ENCODE peak calls at places on chromosome 2, in nine cellular contexts. One of them, this sample, is unnamed.

GRCh38 chr2:130365963-130366362 is 10.1 kb downstream of the PTPN18 start:
- DNase-seq in head of caudate nucleus: no peak
- DNase-seq in NT2/D1: no peak
- DNase-seq in GM04504: no peak
- DNase-seq in cortex of kidney: no peak
- DNase-seq in M059J: no peak
- DNase-seq in T-cell: no peak
- DNase-seq in SJSA1: no peak
- DNase-seq in HCT116: no peak
- DNase-seq in this sample: no peak

GRCh38 chr2:118481336-118481735 is 366.1 kb downstream of the EN1 start:
- DNase-seq in head of caudate nucleus: no peak
- DNase-seq in NT2/D1: no peak
- DNase-seq in GM04504: no peak
- DNase-seq in cortex of kidney: no peak
- DNase-seq in M059J: no peak
- DNase-seq in T-cell: no peak
- DNase-seq in SJSA1: no peak
- DNase-seq in HCT116: no peak
- DNase-seq in this sample: no peak

GRCh38 chr2:109372614-109373013 is 241.2 kb downstream of the SEPTIN10 start:
- DNase-seq in head of caudate nucleus: no peak
- DNase-seq in NT2/D1: no peak
- DNase-seq in GM04504: no peak
- DNase-seq in cortex of kidney: no peak
- DNase-seq in M059J: no peak
- DNase-seq in T-cell: no peak
- DNase-seq in SJSA1: peak
- DNase-seq in HCT116: no peak
- DNase-seq in this sample: no peak

GRCh38 chr2:212392048-212392447 is 146.6 kb downstream of the ERBB4 start:
- DNase-seq in head of caudate nucleus: no peak
- DNase-seq in NT2/D1: no peak
- DNase-seq in GM04504: peak
- DNase-seq in cortex of kidney: no peak
- DNase-seq in M059J: peak
- DNase-seq in T-cell: no peak
- DNase-seq in SJSA1: no peak
- DNase-seq in HCT116: no peak
- DNase-seq in this sample: no peak

GRCh38 chr2:97742381-97742847 is 29.0 kb downstream of the ZAP70 start:
- DNase-seq in head of caudate nucleus: no peak
- DNase-seq in NT2/D1: no peak
- DNase-seq in GM04504: no peak
- DNase-seq in cortex of kidney: no peak
- DNase-seq in M059J: peak
- DNase-seq in T-cell: no peak
- DNase-seq in SJSA1: no peak
- DNase-seq in HCT116: no peak
- DNase-seq in this sample: no peak

GRCh38 chr2:177284531-177284930 is 20.0 kb upstream of the NFE2L2 start:
- DNase-seq in head of caudate nucleus: no peak
- DNase-seq in NT2/D1: no peak
- DNase-seq in GM04504: no peak
- DNase-seq in cortex of kidney: no peak
- DNase-seq in M059J: no peak
- DNase-seq in T-cell: no peak
- DNase-seq in SJSA1: no peak
- DNase-seq in HCT116: no peak
- DNase-seq in this sample: no peak

GRCh38 chr2:69933254-69933828 is 18.4 kb downstream of the MXD1 start:
- DNase-seq in head of caudate nucleus: no peak
- DNase-seq in NT2/D1: no peak
- DNase-seq in GM04504: no peak
- DNase-seq in cortex of kidney: no peak
- DNase-seq in M059J: no peak
- DNase-seq in T-cell: no peak
- DNase-seq in SJSA1: no peak
- DNase-seq in HCT116: no peak
- DNase-seq in this sample: no peak

GRCh38 chr2:128451636-128452411 is 133.2 kb upstream of the HS6ST1 start:
- DNase-seq in head of caudate nucleus: no peak
- DNase-seq in NT2/D1: no peak
- DNase-seq in GM04504: no peak
- DNase-seq in cortex of kidney: no peak
- DNase-seq in M059J: no peak
- DNase-seq in T-cell: no peak
- DNase-seq in SJSA1: peak
- DNase-seq in HCT116: no peak
- DNase-seq in this sample: no peak

GRCh38 chr2:110748489-110748867 is 16.1 kb downstream of the ACOXL start:
- DNase-seq in head of caudate nucleus: no peak
- DNase-seq in NT2/D1: no peak
- DNase-seq in GM04504: no peak
- DNase-seq in cortex of kidney: no peak
- DNase-seq in M059J: peak
- DNase-seq in T-cell: peak
- DNase-seq in SJSA1: no peak
- DNase-seq in HCT116: no peak
- DNase-seq in this sample: peak

GRCh38 chr2:207505728-207506127 is 24.0 kb upstream of the CREB1 start:
- DNase-seq in head of caudate nucleus: peak
- DNase-seq in NT2/D1: no peak
- DNase-seq in GM04504: peak
- DNase-seq in cortex of kidney: no peak
- DNase-seq in M059J: peak
- DNase-seq in T-cell: no peak
- DNase-seq in SJSA1: peak
- DNase-seq in HCT116: no peak
- DNase-seq in this sample: peak

GRCh38 chr2:20282916-20283592 is 58.1 kb upstream of the SDC1 start:
- DNase-seq in head of caudate nucleus: peak
- DNase-seq in NT2/D1: no peak
- DNase-seq in GM04504: no peak
- DNase-seq in cortex of kidney: no peak
- DNase-seq in M059J: no peak
- DNase-seq in T-cell: no peak
- DNase-seq in SJSA1: no peak
- DNase-seq in HCT116: no peak
- DNase-seq in this sample: no peak

GRCh38 chr2:103959174-103960125 is 894.5 kb upstream of the POU3F3 start:
- DNase-seq in head of caudate nucleus: peak
- DNase-seq in NT2/D1: peak
- DNase-seq in GM04504: no peak
- DNase-seq in cortex of kidney: no peak
- DNase-seq in M059J: peak
- DNase-seq in T-cell: no peak
- DNase-seq in SJSA1: no peak
- DNase-seq in HCT116: no peak
- DNase-seq in this sample: no peak

GRCh38 chr2:15507061-15507460 is 54.1 kb downstream of the NBAS start:
- DNase-seq in head of caudate nucleus: no peak
- DNase-seq in NT2/D1: no peak
- DNase-seq in GM04504: no peak
- DNase-seq in cortex of kidney: no peak
- DNase-seq in M059J: no peak
- DNase-seq in T-cell: no peak
- DNase-seq in SJSA1: no peak
- DNase-seq in HCT116: no peak
- DNase-seq in this sample: no peak

GRCh38 chr2:38900726-38901125 is 11.1 kb downstream of the ARHGEF33 start:
- DNase-seq in head of caudate nucleus: no peak
- DNase-seq in NT2/D1: no peak
- DNase-seq in GM04504: no peak
- DNase-seq in cortex of kidney: no peak
- DNase-seq in M059J: no peak
- DNase-seq in T-cell: no peak
- DNase-seq in SJSA1: no peak
- DNase-seq in HCT116: no peak
- DNase-seq in this sample: no peak

GRCh38 chr2:130332271-130333073 is 10.2 kb upstream of the IMP4 start:
- DNase-seq in head of caudate nucleus: peak
- DNase-seq in NT2/D1: peak
- DNase-seq in GM04504: peak
- DNase-seq in cortex of kidney: no peak
- DNase-seq in M059J: peak
- DNase-seq in T-cell: peak
- DNase-seq in SJSA1: peak
- DNase-seq in HCT116: peak
- DNase-seq in this sample: peak

GRCh38 chr2:109135572-109136185 is 6.7 kb downstream of the SH3RF3 start:
- DNase-seq in head of caudate nucleus: peak
- DNase-seq in NT2/D1: no peak
- DNase-seq in GM04504: no peak
- DNase-seq in cortex of kidney: no peak
- DNase-seq in M059J: no peak
- DNase-seq in T-cell: no peak
- DNase-seq in SJSA1: peak
- DNase-seq in HCT116: no peak
- DNase-seq in this sample: no peak

GRCh38 chr2:219810895-219811294 is 183.5 kb downstream of the SLC4A3 start:
- DNase-seq in head of caudate nucleus: no peak
- DNase-seq in NT2/D1: no peak
- DNase-seq in GM04504: no peak
- DNase-seq in cortex of kidney: no peak
- DNase-seq in M059J: no peak
- DNase-seq in T-cell: no peak
- DNase-seq in SJSA1: no peak
- DNase-seq in HCT116: no peak
- DNase-seq in this sample: no peak

GRCh38 chr2:135473567-135473966 is 57.5 kb downstream of the ZRANB3 start:
- DNase-seq in head of caudate nucleus: peak
- DNase-seq in NT2/D1: peak
- DNase-seq in GM04504: no peak
- DNase-seq in cortex of kidney: no peak
- DNase-seq in M059J: peak
- DNase-seq in T-cell: peak
- DNase-seq in SJSA1: no peak
- DNase-seq in HCT116: no peak
- DNase-seq in this sample: peak

GRCh38 chr2:58715344-58715743 is 474.2 kb upstream of the FANCL start:
- DNase-seq in head of caudate nucleus: no peak
- DNase-seq in NT2/D1: no peak
- DNase-seq in GM04504: no peak
- DNase-seq in cortex of kidney: no peak
- DNase-seq in M059J: no peak
- DNase-seq in T-cell: no peak
- DNase-seq in SJSA1: no peak
- DNase-seq in HCT116: no peak
- DNase-seq in this sample: no peak

GRCh38 chr2:221731432-221731831 is 159.3 kb upstream of the EPHA4 start:
- DNase-seq in head of caudate nucleus: no peak
- DNase-seq in NT2/D1: no peak
- DNase-seq in GM04504: no peak
- DNase-seq in cortex of kidney: no peak
- DNase-seq in M059J: no peak
- DNase-seq in T-cell: no peak
- DNase-seq in SJSA1: no peak
- DNase-seq in HCT116: no peak
- DNase-seq in this sample: no peak

GRCh38 chr2:167484875-167485274 is 596.6 kb downstream of the XIRP2 start:
- DNase-seq in head of caudate nucleus: no peak
- DNase-seq in NT2/D1: no peak
- DNase-seq in GM04504: no peak
- DNase-seq in cortex of kidney: no peak
- DNase-seq in M059J: no peak
- DNase-seq in T-cell: no peak
- DNase-seq in SJSA1: no peak
- DNase-seq in HCT116: no peak
- DNase-seq in this sample: no peak

GRCh38 chr2:153235516-153235915 is 243.0 kb downstream of the RPRM start:
- DNase-seq in head of caudate nucleus: no peak
- DNase-seq in NT2/D1: no peak
- DNase-seq in GM04504: no peak
- DNase-seq in cortex of kidney: no peak
- DNase-seq in M059J: no peak
- DNase-seq in T-cell: no peak
- DNase-seq in SJSA1: no peak
- DNase-seq in HCT116: no peak
- DNase-seq in this sample: peak

GRCh38 chr2:37653093-37653492 is 18.3 kb downstream of the CDC42EP3 start:
- DNase-seq in head of caudate nucleus: no peak
- DNase-seq in NT2/D1: no peak
- DNase-seq in GM04504: no peak
- DNase-seq in cortex of kidney: no peak
- DNase-seq in M059J: no peak
- DNase-seq in T-cell: no peak
- DNase-seq in SJSA1: no peak
- DNase-seq in HCT116: no peak
- DNase-seq in this sample: no peak

GRCh38 chr2:96091711-96092579 is 24.4 kb downstream of the ADRA2B start:
- DNase-seq in head of caudate nucleus: no peak
- DNase-seq in NT2/D1: no peak
- DNase-seq in GM04504: no peak
- DNase-seq in cortex of kidney: no peak
- DNase-seq in M059J: no peak
- DNase-seq in T-cell: no peak
- DNase-seq in SJSA1: peak
- DNase-seq in HCT116: no peak
- DNase-seq in this sample: no peak

GRCh38 chr2:11988691-11989465 is 242.4 kb downstream of the LPIN1 start:
- DNase-seq in head of caudate nucleus: no peak
- DNase-seq in NT2/D1: no peak
- DNase-seq in GM04504: no peak
- DNase-seq in cortex of kidney: no peak
- DNase-seq in M059J: no peak
- DNase-seq in T-cell: no peak
- DNase-seq in SJSA1: no peak
- DNase-seq in HCT116: no peak
- DNase-seq in this sample: no peak

GRCh38 chr2:238166391-238167343 is 7.9 kb downstream of the ERFE start:
- DNase-seq in head of caudate nucleus: no peak
- DNase-seq in NT2/D1: no peak
- DNase-seq in GM04504: no peak
- DNase-seq in cortex of kidney: no peak
- DNase-seq in M059J: no peak
- DNase-seq in T-cell: no peak
- DNase-seq in SJSA1: no peak
- DNase-seq in HCT116: no peak
- DNase-seq in this sample: no peak

GRCh38 chr2:112803691-112804521 is 19.6 kb upstream of the IL1A start:
- DNase-seq in head of caudate nucleus: no peak
- DNase-seq in NT2/D1: no peak
- DNase-seq in GM04504: no peak
- DNase-seq in cortex of kidney: no peak
- DNase-seq in M059J: peak
- DNase-seq in T-cell: no peak
- DNase-seq in SJSA1: no peak
- DNase-seq in HCT116: no peak
- DNase-seq in this sample: no peak

GRCh38 chr2:73870084-73870483 is 22.7 kb upstream of the ACTG2 start:
- DNase-seq in head of caudate nucleus: peak
- DNase-seq in NT2/D1: no peak
- DNase-seq in GM04504: peak
- DNase-seq in cortex of kidney: no peak
- DNase-seq in M059J: peak
- DNase-seq in T-cell: no peak
- DNase-seq in SJSA1: peak
- DNase-seq in HCT116: no peak
- DNase-seq in this sample: no peak

GRCh38 chr2:26669099-26669498 is 23.4 kb upstream of the KCNK3 start:
- DNase-seq in head of caudate nucleus: no peak
- DNase-seq in NT2/D1: no peak
- DNase-seq in GM04504: no peak
- DNase-seq in cortex of kidney: no peak
- DNase-seq in M059J: peak
- DNase-seq in T-cell: no peak
- DNase-seq in SJSA1: no peak
- DNase-seq in HCT116: no peak
- DNase-seq in this sample: no peak

GRCh38 chr2:226121339-226121738 is 678.3 kb downstream of the IRS1 start:
- DNase-seq in head of caudate nucleus: no peak
- DNase-seq in NT2/D1: no peak
- DNase-seq in GM04504: no peak
- DNase-seq in cortex of kidney: no peak
- DNase-seq in M059J: no peak
- DNase-seq in T-cell: no peak
- DNase-seq in SJSA1: no peak
- DNase-seq in HCT116: no peak
- DNase-seq in this sample: no peak

GRCh38 chr2:69493268-69493667 is 56.0 kb upstream of the NFU1 start:
- DNase-seq in head of caudate nucleus: peak
- DNase-seq in NT2/D1: no peak
- DNase-seq in GM04504: no peak
- DNase-seq in cortex of kidney: no peak
- DNase-seq in M059J: no peak
- DNase-seq in T-cell: no peak
- DNase-seq in SJSA1: no peak
- DNase-seq in HCT116: no peak
- DNase-seq in this sample: no peak